ENCODE peak calls at places on chromosomes 12 and 14, in ten cellular contexts. Y is Calu3; B is iPS-NIHi11; N is T-cell; S is NCI-H446; M is heart right ventricle; Q is non-pigmented ciliary epithelial cell; X is stimulated activated CD4-positive, alpha-beta T cell treated with anti-CD3 and anti-CD28 coated beads, TNF-alpha, amount 100 ng/mL, for 4 hours; U is astrocyte of the spinal cord; R is RCC 7860. A is an unnamed sample.

GRCh38 chr12:31476437-31476836 is 114.5 kb downstream of the DENND5B start:
- DNase-seq in B (no peak), Y (no peak), R (no peak), N (no peak), M (no peak), Q (no peak), X (no peak), S (no peak), U (no peak), A (peak)

GRCh38 chr14:95774265-95775160 is 60.6 kb upstream of the TCL1A start:
- DNase-seq in B (peak), X (peak), R (peak), M (peak), S (peak), Y (peak), N (peak), U (peak), Q (peak), A (peak)

GRCh38 chr12:89889051-89889450 is 180.4 kb upstream of the ATP2B1 start:
- DNase-seq in Q (no peak), S (no peak), N (no peak), Y (no peak), M (no peak), R (no peak), X (no peak), B (no peak), U (peak), A (no peak)

GRCh38 chr12:99131761-99132199 is 486.7 kb downstream of the APAF1 start:
- DNase-seq in Q (peak), M (peak), X (no peak), R (no peak), N (no peak), Y (no peak), U (peak), B (peak), S (peak), A (no peak)

GRCh38 chr14:68655021-68655811 is 137.7 kb downstream of the ZFP36L1 start:
- DNase-seq in Y (peak), R (no peak), M (no peak), N (no peak), S (no peak), B (no peak), Q (no peak), U (peak), X (no peak), A (no peak)

GRCh38 chr14:34128665-34129064 is 177.8 kb upstream of the EGLN3 start:
- DNase-seq in Q (no peak), N (no peak), Y (no peak), B (no peak), R (no peak), X (no peak), S (no peak), U (no peak), M (peak), A (no peak)

GRCh38 chr12:17954788-17955187 is 135.2 kb downstream of the RERGL start:
- DNase-seq in B (no peak), N (no peak), R (no peak), S (no peak), Y (no peak), M (no peak), X (no peak), U (no peak), Q (no peak), A (no peak)

GRCh38 chr14:99924379-99924778 is 131.2 kb downstream of the EML1 start:
- DNase-seq in N (no peak), B (no peak), X (no peak), M (no peak), R (no peak), Y (no peak), U (no peak), Q (no peak), S (no peak), A (no peak)

GRCh38 chr14:75558440-75558839 is 20.0 kb upstream of the FLVCR2 start:
- DNase-seq in X (no peak), M (no peak), N (no peak), R (no peak), Y (no peak), Q (no peak), S (no peak), B (no peak), U (no peak), A (no peak)

GRCh38 chr12:45727994-45728624 is 1.4 kb upstream of the ARID2 start:
- DNase-seq in Y (no peak), S (no peak), N (no peak), X (no peak), Q (no peak), R (no peak), M (no peak), U (no peak), B (no peak), A (peak)

GRCh38 chr14:73633517-73634332 is 11.1 kb upstream of the DNAL1 start:
- DNase-seq in B (peak), M (peak), X (peak), N (peak), Q (no peak), S (peak), Y (peak), R (peak), U (peak), A (peak)

GRCh38 chr14:96587823-96588385 is 85.7 kb downstream of the PAPOLA start:
- DNase-seq in S (no peak), R (no peak), B (no peak), M (no peak), Q (no peak), U (no peak), Y (no peak), X (no peak), N (no peak), A (no peak)

GRCh38 chr12:86948851-86949250 is 692.7 kb upstream of the MGAT4C start:
- DNase-seq in S (no peak), R (no peak), X (no peak), M (no peak), Q (no peak), B (no peak), N (no peak), U (peak), Y (no peak), A (no peak)

GRCh38 chr14:42980419-42980818 is 1373.7 kb downstream of the LRFN5 start:
- DNase-seq in X (no peak), Y (no peak), B (no peak), S (no peak), U (peak), R (no peak), N (no peak), M (no peak), Q (peak), A (no peak)

GRCh38 chr12:97556201-97556824 is 93.7 kb downstream of the RMST start:
- DNase-seq in Y (peak), N (no peak), M (peak), Q (peak), S (peak), B (peak), X (no peak), R (peak), U (peak), A (no peak)

GRCh38 chr14:44162197-44162596 is 344.9 kb downstream of the FSCB start:
- DNase-seq in X (no peak), R (no peak), Y (no peak), S (no peak), U (no peak), B (no peak), M (no peak), N (no peak), Q (no peak), A (no peak)

GRCh38 chr14:39467889-39468524 is 35.8 kb upstream of the FBXO33 start:
- DNase-seq in M (no peak), B (peak), Y (peak), N (no peak), U (peak), Q (no peak), X (no peak), S (peak), R (no peak), A (no peak)

GRCh38 chr12:116353958-116354357 is 76.5 kb upstream of the MED13L start:
- DNase-seq in Q (no peak), R (no peak), S (no peak), B (no peak), X (no peak), M (no peak), U (no peak), Y (no peak), N (no peak), A (no peak)

GRCh38 chr12:96195845-96196451 is 1.8 kb downstream of the ELK3 start:
- DNase-seq in U (peak), Y (peak), X (no peak), M (no peak), N (peak), S (no peak), Q (no peak), R (peak), B (peak), A (peak)

GRCh38 chr12:7134371-7135166 is 4.4 kb downstream of the CLSTN3 start:
- DNase-seq in N (no peak), Y (no peak), Q (no peak), S (no peak), R (no peak), B (no peak), M (no peak), U (no peak), X (no peak), A (no peak)